ENCODE peak calls at places on chromosomes 5 and 9, in ten cellular contexts. Z is anterior cingulate cortex; K is GM12892; N is smooth muscle cell of the brain vasculature; P is AG09309; O is Right ventricle myocardium superior; F is GM12865; G is stimulated activated CD8-positive, alpha-beta memory T cell treated with anti-CD3 and anti-CD28 coated beads, Interleukin-2, amount 100 ng/mL, for 1 hour; C is endothelial cell; V is brain microvascular endothelial cell. A is an unnamed sample.

GRCh38 chr5:150063638-150064037 is 22.7 kb downstream of the CSF1R start:
- DNase-seq in O (peak; percentile 61), K (no peak), G (no peak), P (no peak), C (no peak), F (no peak), N (no peak), Z (no peak), V (no peak), A (no peak)

GRCh38 chr9:111099199-111100005 is 61.1 kb upstream of the LPAR1 start:
- DNase-seq in K (no peak), Z (no peak), O (no peak), C (no peak), N (no peak), P (no peak), V (no peak), G (no peak), F (no peak), A (no peak)

GRCh38 chr9:83041771-83042170 is 21.2 kb downstream of the RASEF start:
- DNase-seq in N (no peak), C (no peak), F (no peak), O (no peak), V (no peak), K (no peak), P (no peak), G (no peak), Z (no peak), A (no peak)

GRCh38 chr5:82694886-82695285 is 382.3 kb downstream of the TMEM167A start:
- DNase-seq in K (no peak), P (no peak), C (no peak), F (no peak), N (no peak), O (no peak), Z (no peak), G (no peak), V (no peak), A (no peak)

GRCh38 chr5:77973253-77973609 is 197.1 kb upstream of the TBCA start:
- DNase-seq in F (no peak), N (no peak), V (no peak), Z (no peak), K (no peak), O (no peak), P (no peak), C (peak; percentile 51), G (no peak), A (no peak)

GRCh38 chr5:145787996-145788395 is 47.1 kb downstream of the PRELID2 start:
- DNase-seq in V (no peak), G (no peak), C (no peak), Z (no peak), F (no peak), O (no peak), P (no peak), K (no peak), N (no peak), A (no peak)

GRCh38 chr9:123715258-123715657 is 214.7 kb downstream of the DENND1A start:
- DNase-seq in O (no peak), V (no peak), C (no peak), F (no peak), P (no peak), N (no peak), Z (no peak), G (no peak), K (no peak), A (no peak)

GRCh38 chr9:87514136-87514535 is 16.5 kb downstream of the DAPK1 start:
- DNase-seq in P (no peak), F (no peak), K (no peak), O (no peak), Z (no peak), C (no peak), V (no peak), G (no peak), N (no peak), A (no peak)

GRCh38 chr5:150469718-150470470 is 20.4 kb upstream of the RPS14 start:
- DNase-seq in G (no peak), Z (no peak), F (no peak), V (peak; percentile 97), K (no peak), O (no peak), N (no peak), C (no peak), P (peak; percentile 96), A (peak; percentile 84)